ENCODE peak calls at places on chromosomes 12 and 14, in six cellular contexts. G is endothelial cell of umbilical vein, Y is stomach, U is K562, X is breast epithelium, E is transverse colon. L is an unnamed sample.

GRCh38 chr14:71651228-71651627 is 281.0 kb upstream of the RGS6 start:
- DNase-seq in G (peak; percentile 96), Y (no peak), U (no peak), X (no peak), E (no peak), L (no peak)

GRCh38 chr12:6792522-6793201 is 3.3 kb downstream of the CD4 start:
- DNase-seq in G (no peak), Y (no peak), U (no peak), X (no peak), E (no peak), L (no peak)

GRCh38 chr12:132186208-132186856 is 42.1 kb downstream of the NOC4L start:
- DNase-seq in G (no peak), Y (no peak), U (no peak), X (no peak), E (no peak), L (no peak)

GRCh38 chr12:113974006-113974405 is 7.9 kb upstream of the RBM19 start:
- DNase-seq in G (no peak), Y (no peak), U (no peak), X (no peak), E (no peak), L (no peak)

GRCh38 chr12:132169376-132169775 is 25.1 kb downstream of the NOC4L start:
- DNase-seq in G (no peak), Y (no peak), U (no peak), X (no peak), E (no peak), L (no peak)

GRCh38 chr12:109951751-109952150 is 44.4 kb downstream of the GIT2 start:
- DNase-seq in G (no peak), Y (no peak), U (no peak), X (no peak), E (no peak), L (no peak)

GRCh38 chr12:124386661-124387509 is 92.0 kb downstream of the RFLNA start:
- DNase-seq in G (peak; percentile 18), Y (no peak), U (no peak), X (no peak), E (no peak), L (no peak)

GRCh38 chr12:6319446-6319845 is 9.0 kb downstream of the PLEKHG6 start:
- DNase-seq in G (no peak), Y (no peak), U (no peak), X (no peak), E (no peak), L (no peak)

GRCh38 chr14:61476737-61477410 is 155.5 kb downstream of the PRKCH start:
- DNase-seq in G (peak; percentile 100), Y (peak; percentile 48), U (no peak), X (no peak), E (peak; percentile 48), L (no peak)

GRCh38 chr12:108678070-108678730 is 44.5 kb upstream of the SELPLG start:
- DNase-seq in G (no peak), Y (no peak), U (no peak), X (no peak), E (no peak), L (no peak)

GRCh38 chr12:131831021-131831571 is 2.9 kb downstream of the MMP17 start:
- DNase-seq in G (no peak), Y (no peak), U (no peak), X (no peak), E (no peak), L (no peak)

DNA sequence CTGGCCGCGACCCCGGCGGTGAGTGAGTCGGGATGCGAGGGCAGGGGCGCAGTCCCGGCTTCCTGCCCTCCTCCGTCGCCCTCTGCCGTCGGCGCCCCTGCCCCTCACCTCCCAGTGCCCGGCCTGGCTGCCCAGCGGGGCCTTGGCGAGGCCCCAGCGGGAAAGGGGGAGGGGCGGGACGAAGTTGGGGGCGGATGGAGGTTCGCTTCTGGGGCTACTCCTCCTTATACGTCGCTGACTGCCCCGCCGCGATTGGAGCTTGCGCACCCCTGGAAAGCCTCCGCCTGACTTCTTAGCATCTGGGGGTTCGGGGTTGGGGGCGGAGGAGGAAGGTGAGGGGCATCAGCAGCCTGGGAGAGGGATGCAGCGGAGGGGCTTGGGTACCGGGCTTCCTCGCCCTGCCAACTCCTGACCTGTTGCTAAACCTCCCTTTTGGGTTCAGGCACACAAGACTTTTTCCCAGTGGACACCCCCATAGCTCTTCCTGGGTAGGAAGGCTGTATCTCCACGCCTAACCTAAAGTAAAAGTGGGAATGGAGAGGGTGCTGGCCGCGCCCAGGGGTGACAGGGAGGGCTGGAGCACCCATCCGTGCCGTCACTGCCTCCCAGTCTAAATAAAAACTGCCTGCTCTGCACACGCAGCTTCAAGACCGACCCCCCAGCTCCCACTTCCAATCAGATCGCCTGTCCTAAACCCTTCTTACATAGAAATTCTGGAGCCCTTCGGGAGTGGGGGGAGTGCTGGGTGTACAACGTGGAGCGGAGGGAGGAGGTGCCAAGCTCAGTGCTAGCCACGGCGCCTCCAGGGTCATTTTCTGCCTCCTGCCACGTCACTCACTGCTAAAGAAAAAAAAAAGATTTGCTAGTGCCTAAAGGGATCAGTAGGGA is 585 bp downstream of the TMEM263 start:
- DNase-seq in G (peak; percentile 88), Y (peak; percentile 67), U (peak; percentile 69), X (peak; percentile 54), E (peak; percentile 67), L (peak; percentile 46)
- TF ChIP-seq POLR2A in G (peak; percentile 16), Y (no peak), U (peak; percentile 50), X (peak; percentile 28), E (peak; percentile 48), L (no peak)

GRCh38 chr12:50984899-50985298 is 32.6 kb downstream of the HIGD1C start:
- DNase-seq in G (no peak), Y (no peak), U (no peak), X (no peak), E (no peak), L (no peak)

GRCh38 chr12:50988871-50989270 is 36.5 kb downstream of the HIGD1C start:
- DNase-seq in G (peak; percentile 60), Y (no peak), U (no peak), X (no peak), E (no peak), L (no peak)

GRCh38 chr12:50986961-50987737 is 34.8 kb downstream of the HIGD1C start:
- DNase-seq in G (peak; percentile 81), Y (peak; percentile 49), U (peak; percentile 27), X (peak; percentile 36), E (peak; percentile 63), L (no peak)

GRCh38 chr12:50988051-50988450 is 35.7 kb downstream of the HIGD1C start:
- DNase-seq in G (no peak), Y (no peak), U (no peak), X (no peak), E (no peak), L (no peak)

GRCh38 chr12:50985322-50985721 is 33.0 kb downstream of the HIGD1C start:
- DNase-seq in G (peak; percentile 94), Y (no peak), U (no peak), X (no peak), E (no peak), L (no peak)
- TF ChIP-seq POLR2AphosphoS5 in G (no peak), Y (peak; percentile 80), U (no peak), X (peak; percentile 67), E (peak; percentile 61), L (no peak)

GRCh38 chr14:96393292-96393691 is 1.4 kb downstream of the AK7 start:
- DNase-seq in G (no peak), Y (no peak), U (no peak), X (no peak), E (no peak), L (no peak)

GRCh38 chr14:96394047-96394815 is 2.3 kb downstream of the AK7 start:
- DNase-seq in G (no peak), Y (no peak), U (no peak), X (no peak), E (no peak), L (no peak)

GRCh38 chr14:96390965-96391292 is 999 bp upstream of the AK7 start:
- DNase-seq in G (no peak), Y (no peak), U (no peak), X (no peak), E (no peak), L (no peak)

DNA sequence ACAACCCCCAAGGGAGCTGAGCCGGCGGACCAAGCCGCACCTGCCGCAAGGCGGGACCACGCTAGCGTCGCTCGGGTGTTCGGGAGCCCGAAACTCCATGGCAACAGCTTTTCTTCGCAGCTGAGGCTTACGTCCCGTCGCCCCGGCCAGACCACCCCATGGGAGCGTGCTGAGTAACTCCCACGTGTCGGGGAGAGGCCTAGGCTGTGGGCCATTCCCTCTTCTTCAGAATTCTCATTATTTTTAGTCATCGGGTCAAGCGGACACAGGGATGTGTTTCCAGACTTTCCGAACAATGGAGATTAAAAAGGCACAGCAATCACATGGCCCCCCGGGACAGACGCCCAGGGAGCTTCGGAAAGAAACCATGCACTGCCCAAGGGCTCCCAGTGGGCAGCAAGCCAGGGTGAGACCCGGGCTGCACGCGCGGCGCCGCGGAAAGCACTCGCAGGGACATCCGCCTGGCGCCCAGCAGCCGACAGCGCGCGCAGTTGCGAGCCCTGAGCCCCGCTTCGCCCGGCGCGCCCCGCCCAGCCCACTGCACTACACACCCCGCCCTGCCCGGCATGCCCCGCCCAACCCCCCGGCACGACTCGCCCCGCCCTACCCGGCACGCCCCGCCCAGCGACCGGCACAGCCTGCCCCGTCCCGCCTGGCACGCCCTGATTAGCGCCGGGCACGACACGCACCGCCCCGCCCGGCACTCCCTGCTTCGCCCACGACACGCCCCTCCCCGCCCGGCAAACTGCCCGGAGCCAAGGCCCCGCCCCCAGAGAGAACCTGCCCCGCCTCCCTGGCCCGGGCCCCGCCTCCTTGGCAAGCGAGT is 422 bp upstream of the AK7 start:
- DNase-seq in G (peak; percentile 96), Y (peak; percentile 98), U (peak; percentile 97), X (peak; percentile 95), E (peak; percentile 99), L (peak; percentile 81)
- TF ChIP-seq POLR2A in G (peak; percentile 65), Y (no peak), U (peak; percentile 68), X (no peak), E (peak; percentile 51), L (peak; percentile 78)

DNA sequence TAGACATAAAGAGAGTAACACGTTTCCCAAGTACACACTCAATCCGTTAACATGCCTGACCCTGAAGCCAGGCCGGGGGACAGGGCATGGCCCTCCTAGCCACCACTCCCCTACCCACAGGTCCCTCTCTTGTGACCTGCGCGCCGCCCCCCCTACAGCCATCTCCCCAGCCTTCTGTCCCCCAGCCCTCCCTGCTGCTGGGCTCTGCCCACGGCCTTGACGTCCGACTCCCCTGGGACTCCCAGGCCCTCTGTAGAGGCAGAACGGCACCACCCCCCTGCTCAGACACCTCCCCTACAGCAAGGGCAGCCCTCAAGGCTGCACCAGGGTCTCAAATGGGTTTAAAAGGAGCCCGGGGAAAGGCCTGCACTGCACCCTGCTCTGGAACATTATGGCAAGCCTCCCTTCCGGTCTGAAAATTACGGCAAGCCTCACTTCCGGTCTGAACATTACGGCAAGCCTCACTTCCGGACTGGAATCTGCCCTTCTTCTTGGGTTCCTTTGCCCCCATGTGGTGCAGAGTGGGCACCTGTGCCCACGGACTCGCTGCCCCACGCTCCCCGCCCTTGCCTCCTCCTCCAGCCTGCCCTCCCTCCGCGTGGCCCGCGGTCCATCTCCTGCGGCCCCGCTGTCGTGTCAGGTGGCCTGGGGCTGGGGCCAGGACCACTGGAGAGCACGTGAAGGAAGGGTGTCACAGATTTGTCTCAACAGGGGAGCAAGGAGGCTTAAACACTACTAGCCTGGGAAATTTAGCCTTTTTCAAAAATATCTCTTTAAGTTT is 77.6 kb downstream of the MOK start:
- DNase-seq in G (no peak), Y (no peak), U (no peak), X (no peak), E (no peak), L (no peak)
- TF ChIP-seq POLR2AphosphoS5 in G (no peak), Y (no peak), U (no peak), X (no peak), E (no peak), L (no peak)